ENCODE peak calls at places on chromosome 10, in seven cellular contexts. One of them, this sample, is unnamed.

GRCh38 chr10:91759581-91759986 is 38.6 kb upstream of the TNKS2 start:
- DNase-seq in bronchial epithelial cell: peak
- DNase-seq in fibroblast of lung: peak
- DNase-seq in pancreas: no peak
- DNase-seq in cardiac muscle cell: no peak
- DNase-seq in OCI-LY7: peak
- DNase-seq in GM23338: no peak
- DNase-seq in this sample: peak

GRCh38 chr10:110556993-110557601 is 10.4 kb upstream of the SMC3 start:
- DNase-seq in bronchial epithelial cell: peak
- DNase-seq in fibroblast of lung: peak
- DNase-seq in pancreas: peak
- DNase-seq in cardiac muscle cell: peak
- DNase-seq in OCI-LY7: peak
- DNase-seq in GM23338: peak
- DNase-seq in this sample: peak

GRCh38 chr10:118721005-118721876 is 33.5 kb downstream of the CACUL1 start:
- DNase-seq in bronchial epithelial cell: peak
- DNase-seq in fibroblast of lung: peak
- DNase-seq in pancreas: peak
- DNase-seq in cardiac muscle cell: peak
- DNase-seq in OCI-LY7: peak
- DNase-seq in GM23338: peak
- DNase-seq in this sample: peak

GRCh38 chr10:62098278-62099121 is 170.1 kb downstream of the RTKN2 start:
- DNase-seq in bronchial epithelial cell: peak
- DNase-seq in fibroblast of lung: peak
- DNase-seq in pancreas: no peak
- DNase-seq in cardiac muscle cell: no peak
- DNase-seq in OCI-LY7: no peak
- DNase-seq in GM23338: no peak
- DNase-seq in this sample: no peak

GRCh38 chr10:124325998-124326636 is 92.6 kb downstream of the OAT start:
- DNase-seq in bronchial epithelial cell: no peak
- DNase-seq in fibroblast of lung: no peak
- DNase-seq in pancreas: no peak
- DNase-seq in cardiac muscle cell: no peak
- DNase-seq in OCI-LY7: no peak
- DNase-seq in GM23338: no peak
- DNase-seq in this sample: no peak

GRCh38 chr10:17062009-17062408 is 67.6 kb downstream of the CUBN start:
- DNase-seq in bronchial epithelial cell: peak
- DNase-seq in fibroblast of lung: peak
- DNase-seq in pancreas: no peak
- DNase-seq in cardiac muscle cell: peak
- DNase-seq in OCI-LY7: no peak
- DNase-seq in GM23338: no peak
- DNase-seq in this sample: peak

GRCh38 chr10:29482591-29483421 is 152.0 kb downstream of the SVIL start:
- DNase-seq in bronchial epithelial cell: no peak
- DNase-seq in fibroblast of lung: peak
- DNase-seq in pancreas: no peak
- DNase-seq in cardiac muscle cell: peak
- DNase-seq in OCI-LY7: peak
- DNase-seq in GM23338: peak
- DNase-seq in this sample: peak

GRCh38 chr10:79259834-79260233 is 87.4 kb upstream of the PPIF start:
- DNase-seq in bronchial epithelial cell: no peak
- DNase-seq in fibroblast of lung: no peak
- DNase-seq in pancreas: no peak
- DNase-seq in cardiac muscle cell: no peak
- DNase-seq in OCI-LY7: no peak
- DNase-seq in GM23338: no peak
- DNase-seq in this sample: no peak

GRCh38 chr10:103181244-103181643 is 11.8 kb downstream of the NT5C2 start:
- DNase-seq in bronchial epithelial cell: no peak
- DNase-seq in fibroblast of lung: no peak
- DNase-seq in pancreas: no peak
- DNase-seq in cardiac muscle cell: peak
- DNase-seq in OCI-LY7: peak
- DNase-seq in GM23338: no peak
- DNase-seq in this sample: peak

GRCh38 chr10:70584941-70585544 is 17.5 kb downstream of the PRF1 start:
- DNase-seq in bronchial epithelial cell: peak
- DNase-seq in fibroblast of lung: peak
- DNase-seq in pancreas: no peak
- DNase-seq in cardiac muscle cell: no peak
- DNase-seq in OCI-LY7: peak
- DNase-seq in GM23338: peak
- DNase-seq in this sample: no peak

GRCh38 chr10:4354382-4354812 is 471.6 kb upstream of the AKR1E2 start:
- DNase-seq in bronchial epithelial cell: peak
- DNase-seq in fibroblast of lung: peak
- DNase-seq in pancreas: no peak
- DNase-seq in cardiac muscle cell: no peak
- DNase-seq in OCI-LY7: no peak
- DNase-seq in GM23338: no peak
- DNase-seq in this sample: peak

GRCh38 chr10:113648478-113648877 is 15.4 kb downstream of the NRAP start:
- DNase-seq in bronchial epithelial cell: peak
- DNase-seq in fibroblast of lung: peak
- DNase-seq in pancreas: no peak
- DNase-seq in cardiac muscle cell: no peak
- DNase-seq in OCI-LY7: no peak
- DNase-seq in GM23338: no peak
- DNase-seq in this sample: no peak

GRCh38 chr10:121669010-121669366 is 70.7 kb upstream of the FGFR2 start:
- DNase-seq in bronchial epithelial cell: no peak
- DNase-seq in fibroblast of lung: peak
- DNase-seq in pancreas: no peak
- DNase-seq in cardiac muscle cell: no peak
- DNase-seq in OCI-LY7: no peak
- DNase-seq in GM23338: no peak
- DNase-seq in this sample: no peak

GRCh38 chr10:110357252-110357780 is 52.6 kb upstream of the SMNDC1 start:
- DNase-seq in bronchial epithelial cell: peak
- DNase-seq in fibroblast of lung: peak
- DNase-seq in pancreas: no peak
- DNase-seq in cardiac muscle cell: peak
- DNase-seq in OCI-LY7: peak
- DNase-seq in GM23338: no peak
- DNase-seq in this sample: peak

GRCh38 chr10:21056461-21056860 is 159.3 kb upstream of the NEBL start:
- DNase-seq in bronchial epithelial cell: no peak
- DNase-seq in fibroblast of lung: no peak
- DNase-seq in pancreas: no peak
- DNase-seq in cardiac muscle cell: no peak
- DNase-seq in OCI-LY7: no peak
- DNase-seq in GM23338: no peak
- DNase-seq in this sample: no peak

GRCh38 chr10:117461766-117462423 is 80.7 kb upstream of the EMX2 start:
- DNase-seq in bronchial epithelial cell: peak
- DNase-seq in fibroblast of lung: peak
- DNase-seq in pancreas: no peak
- DNase-seq in cardiac muscle cell: peak
- DNase-seq in OCI-LY7: no peak
- DNase-seq in GM23338: no peak
- DNase-seq in this sample: peak

GRCh38 chr10:131216681-131217230 is 94.8 kb downstream of the TCERG1L start:
- DNase-seq in bronchial epithelial cell: no peak
- DNase-seq in fibroblast of lung: no peak
- DNase-seq in pancreas: no peak
- DNase-seq in cardiac muscle cell: no peak
- DNase-seq in OCI-LY7: no peak
- DNase-seq in GM23338: no peak
- DNase-seq in this sample: no peak

GRCh38 chr10:29895436-29895835 is 163.9 kb downstream of the JCAD start:
- DNase-seq in bronchial epithelial cell: no peak
- DNase-seq in fibroblast of lung: peak
- DNase-seq in pancreas: no peak
- DNase-seq in cardiac muscle cell: peak
- DNase-seq in OCI-LY7: no peak
- DNase-seq in GM23338: peak
- DNase-seq in this sample: peak

GRCh38 chr10:1190791-1191490 is 134.8 kb downstream of the WDR37 start:
- DNase-seq in bronchial epithelial cell: no peak
- DNase-seq in fibroblast of lung: no peak
- DNase-seq in pancreas: no peak
- DNase-seq in cardiac muscle cell: no peak
- DNase-seq in OCI-LY7: no peak
- DNase-seq in GM23338: no peak
- DNase-seq in this sample: no peak

GRCh38 chr10:86585037-86585725 is 63.6 kb upstream of the WAPL start:
- DNase-seq in bronchial epithelial cell: peak
- DNase-seq in fibroblast of lung: peak
- DNase-seq in pancreas: peak
- DNase-seq in cardiac muscle cell: peak
- DNase-seq in OCI-LY7: peak
- DNase-seq in GM23338: peak
- DNase-seq in this sample: peak

GRCh38 chr10:17235136-17235535 is 7.1 kb downstream of the VIM start:
- DNase-seq in bronchial epithelial cell: no peak
- DNase-seq in fibroblast of lung: no peak
- DNase-seq in pancreas: no peak
- DNase-seq in cardiac muscle cell: no peak
- DNase-seq in OCI-LY7: no peak
- DNase-seq in GM23338: peak
- DNase-seq in this sample: peak

GRCh38 chr10:14687340-14687739 is 87.4 kb downstream of the FAM107B start:
- DNase-seq in bronchial epithelial cell: no peak
- DNase-seq in fibroblast of lung: no peak
- DNase-seq in pancreas: no peak
- DNase-seq in cardiac muscle cell: no peak
- DNase-seq in OCI-LY7: no peak
- DNase-seq in GM23338: no peak
- DNase-seq in this sample: no peak

GRCh38 chr10:27723436-27723835 is 22.2 kb downstream of the MKX start:
- DNase-seq in bronchial epithelial cell: no peak
- DNase-seq in fibroblast of lung: peak
- DNase-seq in pancreas: no peak
- DNase-seq in cardiac muscle cell: peak
- DNase-seq in OCI-LY7: no peak
- DNase-seq in GM23338: peak
- DNase-seq in this sample: no peak

GRCh38 chr10:62637249-62638061 is 167.1 kb upstream of the ADO start:
- DNase-seq in bronchial epithelial cell: peak
- DNase-seq in fibroblast of lung: peak
- DNase-seq in pancreas: no peak
- DNase-seq in cardiac muscle cell: peak
- DNase-seq in OCI-LY7: peak
- DNase-seq in GM23338: no peak
- DNase-seq in this sample: peak

GRCh38 chr10:123836418-123837145 is 55.0 kb downstream of the CPXM2 start:
- DNase-seq in bronchial epithelial cell: no peak
- DNase-seq in fibroblast of lung: no peak
- DNase-seq in pancreas: no peak
- DNase-seq in cardiac muscle cell: no peak
- DNase-seq in OCI-LY7: no peak
- DNase-seq in GM23338: no peak
- DNase-seq in this sample: no peak

GRCh38 chr10:70699659-70700174 is 27.4 kb downstream of the ADAMTS14 start:
- DNase-seq in bronchial epithelial cell: no peak
- DNase-seq in fibroblast of lung: peak
- DNase-seq in pancreas: no peak
- DNase-seq in cardiac muscle cell: no peak
- DNase-seq in OCI-LY7: peak
- DNase-seq in GM23338: peak
- DNase-seq in this sample: no peak

GRCh38 chr10:95312986-95313495 is 22.2 kb upstream of the PDLIM1 start:
- DNase-seq in bronchial epithelial cell: no peak
- DNase-seq in fibroblast of lung: no peak
- DNase-seq in pancreas: no peak
- DNase-seq in cardiac muscle cell: no peak
- DNase-seq in OCI-LY7: no peak
- DNase-seq in GM23338: peak
- DNase-seq in this sample: no peak
- H3K4me3 ChIP-seq in bronchial epithelial cell: no peak
- H3K4me3 ChIP-seq in fibroblast of lung: no peak
- H3K4me3 ChIP-seq in pancreas: no peak
- H3K4me3 ChIP-seq in cardiac muscle cell: no peak
- H3K4me3 ChIP-seq in OCI-LY7: no peak
- H3K4me3 ChIP-seq in GM23338: no peak
- H3K4me3 ChIP-seq in this sample: no peak

GRCh38 chr10:7470371-7470770 is 59.5 kb upstream of the SFMBT2 start:
- DNase-seq in bronchial epithelial cell: no peak
- DNase-seq in fibroblast of lung: no peak
- DNase-seq in pancreas: no peak
- DNase-seq in cardiac muscle cell: no peak
- DNase-seq in OCI-LY7: no peak
- DNase-seq in GM23338: no peak
- DNase-seq in this sample: no peak
- H3K4me3 ChIP-seq in bronchial epithelial cell: no peak
- H3K4me3 ChIP-seq in fibroblast of lung: no peak
- H3K4me3 ChIP-seq in pancreas: no peak
- H3K4me3 ChIP-seq in cardiac muscle cell: no peak
- H3K4me3 ChIP-seq in OCI-LY7: peak
- H3K4me3 ChIP-seq in GM23338: no peak
- H3K4me3 ChIP-seq in this sample: no peak

GRCh38 chr10:68073631-68074403 is 1.3 kb downstream of the HERC4 start:
- DNase-seq in bronchial epithelial cell: peak
- DNase-seq in fibroblast of lung: no peak
- DNase-seq in pancreas: no peak
- DNase-seq in cardiac muscle cell: peak
- DNase-seq in OCI-LY7: peak
- DNase-seq in GM23338: no peak
- DNase-seq in this sample: peak
- H3K4me3 ChIP-seq in bronchial epithelial cell: peak
- H3K4me3 ChIP-seq in fibroblast of lung: peak
- H3K4me3 ChIP-seq in pancreas: peak
- H3K4me3 ChIP-seq in cardiac muscle cell: peak
- H3K4me3 ChIP-seq in OCI-LY7: peak
- H3K4me3 ChIP-seq in GM23338: peak
- H3K4me3 ChIP-seq in this sample: peak

GRCh38 chr10:89249066-89249465 is 2.5 kb downstream of the LIPA start:
- DNase-seq in bronchial epithelial cell: no peak
- DNase-seq in fibroblast of lung: no peak
- DNase-seq in pancreas: no peak
- DNase-seq in cardiac muscle cell: no peak
- DNase-seq in OCI-LY7: no peak
- DNase-seq in GM23338: no peak
- DNase-seq in this sample: no peak
- H3K4me3 ChIP-seq in bronchial epithelial cell: no peak
- H3K4me3 ChIP-seq in fibroblast of lung: no peak
- H3K4me3 ChIP-seq in pancreas: no peak
- H3K4me3 ChIP-seq in cardiac muscle cell: no peak
- H3K4me3 ChIP-seq in OCI-LY7: no peak
- H3K4me3 ChIP-seq in GM23338: no peak
- H3K4me3 ChIP-seq in this sample: no peak